ENCODE peak calls at places on chromosomes 4 and X, in ten cellular contexts. G is left lung, W is pancreas, C is mucosa of descending colon, Q is HCT116, T is adrenal gland, N is upper lobe of left lung, Z is BE2C, M is heart right ventricle, R is cardiac muscle cell. O is an unnamed sample. For H3K36me3, the result is how much of the 10 kb centered on the place peaks cover.

GRCh38 chrX:30893206-30893605 is 4.2 kb upstream of the TAB3 start:
- DNase-seq in C (no peak), Z (no peak), Q (no peak), M (no peak), G (no peak), R (no peak), N (peak), W (no peak), T (no peak), O (no peak)

GRCh38 chrX:140526138-140526537 is 21.3 kb upstream of the SOX3 start:
- DNase-seq in C (no peak), G (no peak), R (no peak), W (no peak), Z (no peak), M (no peak), N (no peak), T (no peak), Q (no peak), O (no peak)

GRCh38 chr4:31741321-31741720 is 1021.2 kb downstream of the PCDH7 start:
- DNase-seq in T (no peak), N (no peak), Q (no peak), G (no peak), W (no peak), Z (no peak), C (no peak), R (no peak), M (no peak), O (no peak)

GRCh38 chr4:1727117-1728031 is 6.1 kb downstream of the TACC3 start:
- DNase-seq in R (peak), G (peak), M (peak), N (peak), C (no peak), T (peak), Q (no peak), Z (no peak), W (peak), O (no peak)

GRCh38 chrX:119826399-119826959 is 26.3 kb downstream of the UPF3B start:
- DNase-seq in T (no peak), M (no peak), G (no peak), Q (no peak), C (no peak), N (no peak), W (no peak), R (peak), Z (no peak), O (peak)

GRCh38 chr4:98508825-98509539 is 149.4 kb downstream of the TSPAN5 start:
- DNase-seq in M (no peak), Q (peak), G (no peak), N (no peak), Z (no peak), R (no peak), C (no peak), W (no peak), T (no peak), O (no peak)

GRCh38 chr4:178814908-178815307 is 1372.7 kb upstream of the AGA start:
- DNase-seq in C (no peak), T (no peak), W (no peak), R (no peak), G (no peak), Z (no peak), Q (no peak), N (no peak), M (no peak), O (no peak)

GRCh38 chr4:183637461-183637860 is 21.5 kb downstream of the RWDD4 start:
- DNase-seq in R (peak), T (no peak), Z (no peak), C (no peak), N (no peak), W (no peak), M (no peak), Q (no peak), G (no peak), O (no peak)

GRCh38 chrX:2243913-2244460 is 256.8 kb downstream of the DHRSX start:
- DNase-seq in Q (no peak), N (no peak), W (no peak), T (no peak), Z (no peak), R (no peak), C (peak), M (no peak), G (no peak), O (no peak)

GRCh38 chrX:16696956-16697355 is 15.5 kb downstream of the CTPS2 start:
- DNase-seq in W (no peak), R (no peak), Z (no peak), C (no peak), Q (no peak), N (no peak), T (peak), G (no peak), M (no peak), O (no peak)

GRCh38 chrX:154991476-154991875 is 31.0 kb downstream of the F8 start:
- DNase-seq in N (no peak), G (no peak), Q (no peak), M (no peak), Z (no peak), C (no peak), W (no peak), R (no peak), T (no peak), O (peak)

GRCh38 chr4:72919937-72920336 is 149.6 kb downstream of the COX18 start:
- DNase-seq in Q (no peak), G (no peak), R (peak), N (no peak), Z (no peak), W (no peak), C (no peak), M (no peak), T (no peak), O (no peak)

GRCh38 chr4:10587697-10588096 is 96.9 kb downstream of the CLNK start:
- DNase-seq in N (no peak), G (no peak), R (no peak), Q (no peak), W (no peak), Z (no peak), M (no peak), C (peak), T (no peak), O (no peak)

GRCh38 chr4:48290146-48290772 is 20.6 kb upstream of the TEC start:
- DNase-seq in Z (peak), G (no peak), R (peak), N (peak), C (no peak), Q (peak), W (no peak), T (peak), M (no peak), O (no peak)

GRCh38 chr4:85995361-85995760 is 364.5 kb downstream of the MAPK10 start:
- DNase-seq in G (no peak), R (no peak), T (no peak), W (no peak), N (no peak), M (no peak), Q (no peak), Z (no peak), C (no peak), O (no peak)

GRCh38 chr4:96164814-96165351 is 325.0 kb downstream of the PDHA2 start:
- DNase-seq in W (no peak), N (no peak), G (no peak), Q (no peak), T (peak), Z (no peak), C (no peak), R (peak), M (no peak), O (no peak)

GRCh38 chrX:63421411-63421810 is 70.3 kb upstream of the SPIN4 start:
- DNase-seq in R (no peak), G (no peak), W (no peak), C (no peak), T (no peak), N (no peak), M (no peak), Q (no peak), Z (no peak), O (no peak)
- TF ChIP-seq CTCF in R (no peak), G (no peak), W (no peak), C (no peak), T (no peak), N (no peak), M (no peak), Q (no peak), Z (no peak), O (peak)

GRCh38 chr4:184775854-184776555 is 42.1 kb upstream of the CENPU start:
- DNase-seq in G (no peak), W (no peak), C (no peak), Q (no peak), R (no peak), T (no peak), M (peak), N (no peak), Z (no peak), O (no peak)
- H3K36me3 ChIP-seq in G (under half), W (under half), C (under half), Q (under half), R (under half), T (under half), M (half or more), N (half or more), Z (under half), O (under half)

DNA sequence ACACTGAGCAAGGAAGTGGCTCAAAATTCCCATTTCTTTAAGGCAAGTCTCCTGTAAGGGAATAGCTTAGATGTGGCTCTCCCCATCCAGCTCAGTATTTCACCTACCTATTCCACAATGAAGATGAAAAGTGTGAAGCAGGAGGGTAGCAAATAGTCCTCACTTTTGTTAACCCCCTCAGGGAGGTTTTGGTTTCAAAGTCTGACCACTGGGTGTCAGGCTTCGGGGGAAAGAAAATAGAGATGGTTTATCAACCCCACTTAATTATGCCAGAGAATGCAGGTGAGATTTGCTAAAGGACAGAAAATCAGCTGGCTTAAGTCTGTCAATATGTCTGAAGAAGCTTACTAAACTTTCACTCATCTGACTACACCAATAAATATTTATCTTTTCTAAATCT is 69.5 kb downstream of the DHX15 start:
- DNase-seq in R (no peak), M (no peak), W (no peak), T (no peak), Q (no peak), N (no peak), Z (no peak), G (no peak), C (no peak), O (no peak)
- TF ChIP-seq CTCF in R (peak), M (peak), W (no peak), T (no peak), Q (no peak), N (no peak), Z (peak), G (no peak), C (no peak), O (peak)

GRCh38 chr4:153087671-153088194 is 116.5 kb upstream of the TRIM2 start:
- DNase-seq in M (no peak), Q (no peak), Z (no peak), N (no peak), C (no peak), T (no peak), W (no peak), R (no peak), G (no peak), O (no peak)
- H3K36me3 ChIP-seq in M (under half), Q (under half), Z (under half), N (under half), C (under half), T (under half), W (under half), R (under half), G (under half), O (under half)

GRCh38 chr4:110852793-110853192 is 229.9 kb upstream of the PITX2 start:
- DNase-seq in Q (no peak), R (no peak), W (no peak), N (no peak), Z (no peak), G (no peak), T (no peak), M (no peak), C (no peak), O (no peak)

GRCh38 chr4:110850461-110851447 is 227.9 kb upstream of the PITX2 start:
- DNase-seq in R (no peak), M (no peak), Z (peak), G (no peak), T (no peak), N (no peak), C (peak), W (no peak), Q (no peak), O (no peak)

GRCh38 chr4:110848787-110849186 is 225.9 kb upstream of the PITX2 start:
- DNase-seq in M (no peak), T (no peak), R (no peak), G (no peak), C (no peak), Z (no peak), W (no peak), Q (no peak), N (no peak), O (no peak)

GRCh38 chr4:110851989-110852388 is 229.1 kb upstream of the PITX2 start:
- DNase-seq in W (no peak), G (no peak), R (no peak), M (no peak), C (no peak), Z (no peak), T (no peak), N (no peak), Q (no peak), O (no peak)

GRCh38 chr4:110849461-110849860 is 226.6 kb upstream of the PITX2 start:
- DNase-seq in N (no peak), G (no peak), Z (no peak), Q (no peak), M (no peak), W (no peak), C (no peak), T (no peak), R (no peak), O (no peak)
- TF ChIP-seq CTCF in N (no peak), G (no peak), Z (no peak), Q (no peak), M (no peak), W (no peak), C (no peak), T (no peak), R (no peak), O (no peak)

DNA sequence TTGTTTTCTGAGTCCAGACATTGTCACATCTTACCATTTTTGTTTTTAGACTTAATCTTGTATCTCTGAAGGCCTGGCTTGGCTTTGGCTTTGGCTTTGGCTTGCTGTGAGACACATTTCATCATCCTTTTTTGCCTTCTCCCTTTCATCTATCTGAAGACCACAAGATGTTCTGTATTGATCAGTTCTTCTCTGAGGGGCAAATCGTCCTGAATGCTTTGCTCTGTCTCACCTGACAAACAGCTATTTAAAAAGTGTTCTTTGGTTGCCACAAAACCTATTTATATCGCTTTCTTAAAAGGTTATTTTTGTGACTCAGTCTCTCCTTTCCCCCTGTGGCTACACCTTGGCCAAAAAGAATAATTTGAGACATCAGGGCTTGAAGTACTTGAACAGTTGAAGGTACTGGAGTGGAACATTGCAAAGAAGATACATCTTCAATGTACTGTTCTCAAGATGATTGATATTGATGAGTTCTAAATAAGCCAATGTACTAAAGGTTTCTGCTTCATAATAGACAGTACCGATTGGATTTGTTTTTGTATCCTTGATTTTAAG is 80.7 kb downstream of the ALG13 start:
- DNase-seq in Q (no peak), Z (no peak), N (no peak), W (no peak), M (no peak), T (no peak), G (no peak), C (no peak), R (no peak), O (no peak)
- H3K36me3 ChIP-seq in Q (under half), Z (under half), N (under half), W (under half), M (half or more), T (under half), G (under half), C (under half), R (under half), O (under half)

O was measured in GM06990.